ENCODE peak calls at places on chromosomes 13 and 19, in four cellular contexts. R, I, X and U are unnamed samples.

GRCh38 chr19:18431351-18432197 is 6.4 kb downstream of the ISYNA1 start:
- DNase-seq in X (no peak), R (no peak), I (no peak), U (peak; percentile 77)

GRCh38 chr19:18436651-18437478 is 1.1 kb downstream of the ISYNA1 start:
- DNase-seq in X (peak; percentile 50), R (peak; percentile 86), I (no peak), U (peak; percentile 98)

GRCh38 chr13:74586839-74587238 is 452.6 kb upstream of the KLF12 start:
- DNase-seq in X (no peak), R (no peak), I (no peak), U (no peak)

GRCh38 chr19:47729468-47729798 is 15.9 kb upstream of the NOP53 start:
- DNase-seq in I (peak; percentile 79), R (peak; percentile 89), X (peak; percentile 79), U (peak; percentile 79)

GRCh38 chr13:109211616-109212015 is 574.8 kb downstream of the IRS2 start:
- DNase-seq in X (peak; percentile 84), R (no peak), I (peak; percentile 87), U (no peak)

GRCh38 chr19:3407556-3408516 is 41.5 kb downstream of the NFIC start:
- DNase-seq in I (no peak), R (peak; percentile 48), X (no peak), U (peak; percentile 64)

GRCh38 chr13:112767506-112768471 is 78.0 kb downstream of the ATP11A start:
- DNase-seq in X (no peak), I (no peak), R (no peak), U (no peak)

GRCh38 chr13:41561179-41561578 is 103.8 kb downstream of the RGCC start:
- DNase-seq in R (peak; percentile 55), I (no peak), X (no peak), U (no peak)

GRCh38 chr13:113967206-113967720 is 6.6 kb downstream of the C13orf46 start:
- DNase-seq in X (no peak), I (no peak), R (no peak), U (peak; percentile 46)

GRCh38 chr13:21616880-21617279 is 12.9 kb upstream of the MICU2 start:
- DNase-seq in I (no peak), X (peak; percentile 49), R (no peak), U (no peak)

GRCh38 chr19:21143846-21144245 is 2.0 kb downstream of the ZNF431 start:
- DNase-seq in R (peak; percentile 37), I (peak; percentile 24), X (no peak), U (no peak)

GRCh38 chr13:112128052-112128610 is 61.2 kb downstream of the SOX1 start:
- DNase-seq in X (no peak), I (no peak), R (no peak), U (no peak)

GRCh38 chr19:6076675-6077463 is 33.4 kb downstream of the RFX2 start:
- DNase-seq in X (no peak), R (no peak), I (no peak), U (no peak)

GRCh38 chr13:75908137-75908536 is 272.0 kb downstream of the LMO7 start:
- DNase-seq in I (no peak), R (peak; percentile 29), X (no peak), U (no peak)

GRCh38 chr13:80753951-80754350 is 413.0 kb upstream of the SPRY2 start:
- DNase-seq in X (no peak), I (no peak), R (no peak), U (no peak)

GRCh38 chr19:55082023-55082851 is 6.6 kb downstream of the EPS8L1 start:
- DNase-seq in X (no peak), R (no peak), I (no peak), U (peak; percentile 94)

GRCh38 chr13:112370311-112370710 is 5.8 kb upstream of the SPACA7 start:
- DNase-seq in X (no peak), R (no peak), I (no peak), U (no peak)

GRCh38 chr13:28475916-28476725 is 18.8 kb downstream of the FLT1 start:
- DNase-seq in I (peak; percentile 36), X (no peak), R (no peak), U (no peak)

DNA sequence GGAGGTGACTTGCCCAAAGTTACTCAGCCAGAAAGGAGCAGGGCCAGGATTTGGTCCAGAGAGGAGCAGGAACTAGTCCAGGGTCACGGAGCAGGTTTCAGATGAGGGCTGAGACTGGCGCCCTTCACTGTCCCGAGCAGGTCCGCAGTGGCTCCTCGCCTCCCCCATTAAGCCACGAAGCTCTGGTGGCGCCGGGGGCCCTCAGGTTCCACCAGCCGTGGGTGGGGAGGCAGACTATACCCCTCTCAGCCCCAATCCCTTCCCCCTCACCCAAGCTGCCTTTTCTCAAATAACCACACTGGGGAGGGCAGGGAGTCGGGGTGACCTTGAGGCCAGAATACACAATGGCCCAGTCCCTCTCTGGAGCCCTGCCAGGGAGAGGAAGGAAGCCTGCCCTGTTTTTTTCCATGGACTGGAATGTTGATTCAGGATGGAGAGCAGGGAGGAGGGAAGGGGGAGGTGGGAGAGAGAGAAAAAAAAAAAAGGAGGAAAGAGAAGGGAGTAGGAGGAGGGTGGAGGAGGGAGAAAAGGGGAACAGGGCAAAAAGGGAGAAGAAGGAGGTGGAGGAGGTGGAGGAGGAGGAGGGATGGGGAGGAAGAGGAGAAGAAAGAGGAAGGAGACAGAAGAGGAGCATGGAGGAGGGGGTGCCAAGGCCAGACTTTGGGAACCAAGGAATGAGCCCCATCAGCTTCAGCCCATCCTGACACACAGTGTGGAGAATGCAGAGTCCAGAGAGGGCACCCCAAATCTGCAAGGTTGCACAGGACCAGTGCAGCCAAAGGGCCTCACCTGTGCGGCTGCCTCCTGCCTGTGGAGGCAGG is 19.7 kb downstream of the CEACAM16 start:
- DNase-seq in R (peak; percentile 96), I (no peak), X (peak; percentile 70), U (peak; percentile 83)
- H3K4me3 ChIP-seq in R (no peak overlapping the region), I (no peak overlapping the region), X (peak overlapping the region; percentile 5), U (peak overlapping the region; percentile 26)

GRCh38 chr13:39603424-39603947 is 493 bp upstream of the LHFPL6 start:
- DNase-seq in I (no peak), R (peak; percentile 6), X (peak; percentile 11), U (peak; percentile 45)

GRCh38 chr13:39602614-39603366 is at the start of gene LHFPL6:
- DNase-seq in I (no peak), X (peak; percentile 74), R (peak; percentile 76), U (peak; percentile 90)

GRCh38 chr13:39604736-39605135 is 1.7 kb upstream of the LHFPL6 start:
- DNase-seq in R (no peak), X (no peak), I (no peak), U (no peak)

GRCh38 chr13:39607876-39608275 is 4.9 kb upstream of the LHFPL6 start:
- DNase-seq in R (no peak), X (no peak), I (no peak), U (no peak)

GRCh38 chr13:39605677-39606320 is 2.8 kb upstream of the LHFPL6 start:
- DNase-seq in I (no peak), R (no peak), X (no peak), U (no peak)
- H3K27me3 ChIP-seq in I (peaks cover 20% of the 10 kb centered on the region), R (no peaks in the 10 kb centered on the region), X (peaks cover 2% of the 10 kb centered on the region), U (peaks cover 20% of the 10 kb centered on the region)

DNA sequence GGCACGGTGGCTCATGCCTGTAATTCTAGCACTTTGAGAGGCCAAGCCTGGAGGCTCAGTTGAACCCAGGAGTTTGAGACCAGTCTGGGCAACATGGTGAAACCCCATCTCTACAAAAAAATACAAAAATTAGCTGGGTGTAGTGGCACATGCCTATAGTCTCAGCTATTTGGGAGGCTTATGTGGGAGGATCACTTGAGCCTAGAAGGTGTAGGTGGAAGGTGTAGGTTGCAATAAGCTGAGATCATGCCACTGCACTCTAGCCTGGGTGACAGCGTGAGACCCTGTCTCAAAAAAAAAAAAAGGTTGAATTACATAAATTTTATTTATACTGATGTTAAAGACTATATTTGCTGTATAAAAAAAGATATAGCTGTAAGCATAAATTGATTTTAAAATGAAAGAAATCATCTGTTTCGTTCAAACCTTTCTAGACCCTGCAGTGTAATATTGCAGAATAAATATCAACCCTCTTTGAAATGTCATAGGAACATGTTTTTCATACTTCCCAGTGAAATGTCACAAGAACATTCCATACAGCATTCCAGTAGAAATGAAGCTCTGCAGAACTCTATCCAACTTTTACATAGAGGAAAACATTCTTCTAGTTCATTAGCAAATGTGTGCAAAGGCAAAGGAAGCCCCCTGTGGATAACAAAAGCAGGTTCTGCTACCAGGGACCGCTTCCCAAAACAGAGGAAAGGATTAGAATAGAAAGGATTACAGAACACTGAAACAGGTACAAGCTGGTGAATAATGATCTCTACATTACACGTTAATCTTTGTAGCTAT is 76.0 kb downstream of the CAB39L start:
- DNase-seq in R (no peak), X (no peak), I (no peak), U (no peak)
- H3K36me3 ChIP-seq in R (no peaks in the 10 kb centered on the region), X (no peaks in the 10 kb centered on the region), I (no peaks in the 10 kb centered on the region), U (no peaks in the 10 kb centered on the region)

GRCh38 chr13:101535192-101535746 is 82.8 kb downstream of the ITGBL1 start:
- DNase-seq in I (no peak), X (no peak), R (no peak), U (no peak)
- H3K4me3 ChIP-seq in I (no peak overlapping the region), X (no peak overlapping the region), R (no peak overlapping the region), U (no peak overlapping the region)

GRCh38 chr13:96779691-96780090 is 214.6 kb downstream of the OXGR1 start:
- DNase-seq in X (no peak), I (no peak), R (no peak), U (no peak)
- H3K27me3 ChIP-seq in X (no peaks in the 10 kb centered on the region), I (peaks cover 13% of the 10 kb centered on the region), R (no peaks in the 10 kb centered on the region), U (no peaks in the 10 kb centered on the region)

GRCh38 chr19:1226227-1226518 is 11.6 kb downstream of the CBARP start:
- DNase-seq in X (no peak), I (no peak), R (no peak), U (no peak)

GRCh38 chr19:1225451-1226226 is 12.2 kb downstream of the CBARP start:
- DNase-seq in R (no peak), X (no peak), I (no peak), U (no peak)

GRCh38 chr19:1227655-1228054 is 10.2 kb downstream of the CBARP start:
- DNase-seq in I (peak; percentile 46), X (no peak), R (no peak), U (no peak)

GRCh38 chr19:1227313-1227626 is 10.5 kb downstream of the CBARP start:
- DNase-seq in I (no peak), R (no peak), X (no peak), U (no peak)

GRCh38 chr19:1226522-1227312 is 11.1 kb downstream of the CBARP start:
- DNase-seq in R (no peak), X (no peak), I (no peak), U (no peak)
- H3K36me3 ChIP-seq in R (peaks cover 43% of the 10 kb centered on the region), X (peaks cover 2% of the 10 kb centered on the region), I (no peaks in the 10 kb centered on the region), U (peaks cover 6% of the 10 kb centered on the region)

GRCh38 chr19:38211206-38211605 is 12.8 kb downstream of the DPF1 start:
- DNase-seq in X (no peak), R (no peak), I (no peak), U (peak; percentile 86)
- H3K4me3 ChIP-seq in X (no peak overlapping the region), R (no peak overlapping the region), I (no peak overlapping the region), U (peak overlapping the region; percentile 44)

GRCh38 chr19:4582112-4582553 is 22.6 kb upstream of the SEMA6B start:
- DNase-seq in I (no peak), R (no peak), X (no peak), U (no peak)
- H3K27me3 ChIP-seq in I (no peaks in the 10 kb centered on the region), R (peaks cover 35% of the 10 kb centered on the region), X (no peaks in the 10 kb centered on the region), U (peaks cover 16% of the 10 kb centered on the region)